ENCODE peak calls at places on chromosomes 12 and 14, in four cellular contexts. X is hepatocyte, E is fibroblast of lung, V is PC-9. L is an unnamed sample.

GRCh38 chr12:63848450-63848849 is 4.0 kb downstream of the SRGAP1 start:
- DNase-seq in E (no peak), V (no peak), X (no peak), L (no peak)

GRCh38 chr12:53996188-53996885 is 3.6 kb upstream of the HOXC9 start:
- DNase-seq in X (no peak), V (no peak), E (no peak), L (no peak)

GRCh38 chr12:66883545-66883944 is 204.7 kb upstream of the GRIP1 start:
- DNase-seq in V (no peak), E (no peak), X (no peak), L (no peak)

GRCh38 chr12:1916396-1917171 is 1.9 kb downstream of the CACNA2D4 start:
- DNase-seq in V (no peak), X (peak; percentile 46), E (no peak), L (no peak)

GRCh38 chr12:29634057-29634456 is 136.6 kb upstream of the OVCH1 start:
- DNase-seq in X (no peak), E (peak; percentile 33), V (no peak), L (no peak)

GRCh38 chr12:16603916-16604575 is 1.9 kb downstream of the LMO3 start:
- DNase-seq in V (no peak), E (peak; percentile 18), X (no peak), L (no peak)

GRCh38 chr14:36773136-36773540 is 111.5 kb downstream of the PAX9 start:
- DNase-seq in V (peak; percentile 18), E (no peak), X (peak; percentile 49), L (peak; percentile 76)

GRCh38 chr14:58919262-58919661 is 269.2 kb upstream of the DAAM1 start:
- DNase-seq in X (no peak), V (no peak), E (no peak), L (no peak)

GRCh38 chr14:30874120-30874998 is at the start of gene COCH:
- DNase-seq in V (peak; percentile 26), E (no peak), X (peak; percentile 72), L (peak; percentile 45)

GRCh38 chr14:22819191-22819988 is 4.2 kb upstream of the SLC7A7 start:
- DNase-seq in V (peak; percentile 46), E (peak; percentile 85), X (peak; percentile 79), L (peak; percentile 33)

DNA sequence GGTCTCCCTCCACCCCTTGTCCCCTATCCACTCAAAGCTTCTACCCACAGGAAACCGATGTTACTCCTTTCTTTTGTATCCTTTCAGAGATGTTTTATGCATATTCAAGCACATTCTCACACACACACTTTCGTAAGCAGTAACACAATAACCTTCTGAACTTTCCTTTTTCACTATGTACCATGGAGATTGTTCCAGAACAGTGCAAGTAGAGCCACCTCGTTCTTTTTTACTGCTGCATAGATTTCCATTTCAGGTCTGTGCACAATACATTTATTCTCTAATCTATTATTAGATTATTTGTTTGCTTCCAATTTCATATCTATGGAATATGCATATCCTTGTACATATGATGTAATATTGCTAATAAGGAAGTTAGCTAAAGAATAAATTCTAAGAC is 60.3 kb downstream of the TBC1D30 start:
- DNase-seq in V (no peak), E (no peak), X (no peak), L (no peak)
- H3K4me3 ChIP-seq in V (no peak overlapping the region), E (no peak overlapping the region), X (no peak overlapping the region), L (no peak overlapping the region)

GRCh38 chr14:52950410-52950897 is 396 bp downstream of the FERMT2 start:
- DNase-seq in E (peak; percentile 50), X (peak; percentile 63), V (peak; percentile 41), L (no peak)
- H2AFZ ChIP-seq in E (peak overlapping the region; percentile 45), X (peak overlapping the region; percentile 64), V (peak overlapping the region; percentile 98), L (peak overlapping the region; percentile 81)

GRCh38 chr14:97706814-97707213 is 909.6 kb downstream of the VRK1 start:
- DNase-seq in X (no peak), E (no peak), V (no peak), L (no peak)
- H3K27ac ChIP-seq in X (no peak overlapping the region), E (no peak overlapping the region), V (no peak overlapping the region), L (no peak overlapping the region)

GRCh38 chr14:90137807-90138206 is 76.0 kb downstream of the KCNK13 start:
- DNase-seq in E (no peak), X (no peak), V (no peak), L (peak; percentile 23)

GRCh38 chr14:90136904-90137303 is 75.1 kb downstream of the KCNK13 start:
- DNase-seq in X (no peak), V (no peak), E (no peak), L (peak; percentile 9)

GRCh38 chr14:90140956-90141316 is 79.1 kb downstream of the KCNK13 start:
- DNase-seq in V (no peak), E (no peak), X (no peak), L (peak; percentile 81)

GRCh38 chr14:90139199-90139598 is 77.4 kb downstream of the KCNK13 start:
- DNase-seq in X (no peak), V (no peak), E (no peak), L (no peak)

DNA sequence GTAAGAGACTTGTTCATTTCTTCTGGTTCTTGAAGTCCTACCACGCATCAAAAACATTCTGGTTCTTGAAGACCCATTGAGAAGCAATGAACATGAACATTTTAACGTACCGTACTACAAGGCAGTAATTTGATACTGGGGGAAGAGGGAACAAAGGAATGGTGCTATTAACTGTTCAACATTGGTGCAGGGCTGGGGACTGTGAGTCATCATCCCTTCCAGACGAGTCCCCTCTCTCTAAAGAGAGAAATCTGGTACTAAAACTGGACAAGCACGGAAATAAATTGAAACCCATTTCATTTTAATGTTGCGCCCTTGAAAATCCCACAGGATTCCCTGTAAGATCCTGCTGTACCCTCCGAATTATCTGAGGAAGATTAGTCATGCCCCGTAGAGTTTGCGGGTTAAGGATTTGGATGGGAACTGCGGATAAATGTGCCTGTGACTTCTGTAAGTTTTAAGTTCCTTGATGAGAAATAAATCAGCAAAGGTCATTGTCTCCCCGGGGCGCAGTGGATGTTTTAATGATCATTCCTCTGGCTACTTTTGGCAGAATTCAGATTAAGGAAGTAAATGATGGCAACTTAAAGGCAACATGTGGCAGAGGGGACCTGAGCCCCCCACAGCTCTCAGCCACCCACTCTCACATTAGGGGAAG is 78.6 kb downstream of the KCNK13 start:
- DNase-seq in V (no peak), X (no peak), E (no peak), L (peak; percentile 59)
- H3K4me3 ChIP-seq in V (no peak overlapping the region), X (no peak overlapping the region), E (no peak overlapping the region), L (no peak overlapping the region)

DNA sequence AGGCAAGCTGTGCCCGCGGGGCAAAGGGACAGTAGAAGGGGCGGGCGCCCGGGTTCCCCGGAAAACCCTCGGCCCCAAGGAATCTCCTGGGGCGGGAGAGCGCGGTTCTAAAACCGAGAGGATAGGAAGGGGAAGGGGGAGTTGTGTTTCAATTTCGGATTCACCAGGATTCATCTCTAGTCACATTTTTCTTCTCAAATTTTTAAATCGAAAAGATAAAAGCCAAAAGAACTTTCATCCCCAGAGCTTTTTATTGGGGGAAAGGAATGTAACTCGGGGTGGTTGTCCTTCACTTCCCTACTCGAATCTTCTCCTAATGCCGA is 1.4 kb downstream of the BMP4 start:
- DNase-seq in E (no peak), X (no peak), V (no peak), L (no peak)
- H2AFZ ChIP-seq in E (no peak overlapping the region), X (peak overlapping the region; percentile 54), V (peak overlapping the region; percentile 93), L (peak overlapping the region; percentile 90)

GRCh38 chr14:54483848-54484247 is 4.9 kb downstream of the GMFB start:
- DNase-seq in V (no peak), X (no peak), E (no peak), L (no peak)

GRCh38 chr14:54480830-54481562 is 7.8 kb downstream of the GMFB start:
- DNase-seq in V (no peak), X (no peak), E (no peak), L (peak; percentile 95)

GRCh38 chr14:54486685-54487084 is 2.1 kb downstream of the GMFB start:
- DNase-seq in V (no peak), X (no peak), E (peak; percentile 13), L (no peak)

GRCh38 chr14:54481695-54482094 is 7.1 kb downstream of the GMFB start:
- DNase-seq in V (no peak), E (no peak), X (no peak), L (peak; percentile 85)

GRCh38 chr14:54483073-54483745 is 5.6 kb downstream of the GMFB start:
- DNase-seq in E (no peak), V (no peak), X (no peak), L (peak; percentile 49)
- H3K27ac ChIP-seq in E (no peak overlapping the region), V (peak overlapping the region; percentile 93), X (no peak overlapping the region), L (peak overlapping the region; percentile 70)

GRCh38 chr12:68207276-68207675 is 18.3 kb downstream of the IL26 start:
- DNase-seq in V (no peak), X (no peak), E (no peak), L (no peak)
- H3K4me3 ChIP-seq in V (no peak overlapping the region), X (no peak overlapping the region), E (no peak overlapping the region), L (no peak overlapping the region)

DNA sequence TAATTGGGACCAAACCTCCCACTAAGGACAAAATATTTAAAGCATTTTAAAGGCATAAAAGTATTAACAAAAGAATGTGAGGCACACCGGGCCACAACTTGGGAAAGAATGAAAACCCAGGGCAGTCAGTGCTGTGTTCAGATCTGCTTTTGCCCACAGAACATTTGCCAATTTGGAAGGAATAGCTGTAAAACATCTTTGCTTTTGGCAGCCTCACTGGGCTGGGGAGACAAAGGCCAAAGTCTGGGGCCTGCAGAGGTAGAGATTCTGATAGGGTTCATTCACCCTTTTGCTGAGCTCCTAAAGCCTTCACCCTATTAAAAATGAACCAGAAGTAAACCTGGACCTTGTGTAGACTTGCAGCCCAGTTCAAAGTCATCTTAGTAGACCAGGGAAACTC is 82.3 kb downstream of the SYNE3 start:
- DNase-seq in V (no peak), E (no peak), X (no peak), L (no peak)
- H2AFZ ChIP-seq in V (no peak overlapping the region), E (no peak overlapping the region), X (no peak overlapping the region), L (no peak overlapping the region)

DNA sequence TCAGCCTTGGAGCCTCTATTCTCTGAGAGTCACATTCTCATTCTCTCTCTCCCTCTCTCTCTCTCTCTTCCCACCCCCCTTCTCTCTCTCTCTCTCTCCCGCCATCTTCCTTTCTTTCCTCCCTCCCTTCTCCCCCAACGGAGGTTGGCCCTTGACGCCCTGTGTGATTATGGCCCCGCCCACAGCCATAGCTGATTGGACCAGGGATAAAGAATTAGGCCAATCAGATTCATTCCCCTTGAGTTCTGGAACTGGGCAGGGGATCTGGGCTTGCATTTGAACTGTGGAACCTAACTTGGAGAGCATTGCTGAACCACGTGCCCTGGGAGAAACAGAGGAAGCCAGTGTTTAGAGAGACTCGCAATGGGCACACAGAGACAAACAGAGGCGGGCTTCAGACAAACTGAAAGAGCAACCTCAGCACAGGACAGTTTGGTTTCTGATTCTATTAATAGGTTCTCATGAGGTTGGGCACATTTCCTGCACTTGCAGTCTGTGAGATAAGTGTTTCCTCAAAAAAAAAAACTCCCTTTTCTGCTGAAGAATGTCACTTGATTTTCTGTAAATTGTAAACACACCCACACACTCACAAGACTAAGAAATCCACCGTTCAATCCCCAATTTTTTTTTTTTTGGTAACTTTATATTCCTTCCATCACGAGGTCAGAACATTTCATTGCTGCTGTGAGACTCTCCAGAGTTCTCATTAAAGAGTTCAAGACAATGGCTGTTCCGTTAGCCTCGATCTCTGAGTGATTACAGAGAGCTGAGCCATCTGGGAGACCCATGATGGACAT is 3.6 kb upstream of the P2RX7 start:
- DNase-seq in E (peak; percentile 29), V (no peak), X (peak; percentile 26), L (no peak)
- H3K27ac ChIP-seq in E (no peak overlapping the region), V (no peak overlapping the region), X (peak overlapping the region; percentile 14), L (no peak overlapping the region)